ENCODE peak calls at places on chromosomes 6 and 20, in eight cellular contexts. One of them, this sample, is unnamed.

GRCh38 chr6:125375841-125376240 is 74.1 kb upstream of the HDDC2 start:
- DNase-seq in AG09319: no peak
- DNase-seq in B cell: no peak
- DNase-seq in NCI-H1417: no peak
- DNase-seq in effector CD4-positive, alpha-beta T cell: no peak
- DNase-seq in fibroblast of the aortic adventitia: peak
- DNase-seq in activated naive CD4-positive, alpha-beta T cell treated with anti-CD3 and anti-CD28 coated beads, Interleukin-2, amount 50 U/mL, for 16 hours: no peak
- DNase-seq in T follicular helper cell: no peak
- DNase-seq in this sample: no peak

GRCh38 chr6:75818061-75818855 is 69.2 kb downstream of the MYO6 start:
- DNase-seq in T follicular helper cell: no peak
- DNase-seq in activated naive CD4-positive, alpha-beta T cell treated with anti-CD3 and anti-CD28 coated beads, Interleukin-2, amount 50 U/mL, for 16 hours: no peak
- DNase-seq in fibroblast of the aortic adventitia: peak
- DNase-seq in AG09319: no peak
- DNase-seq in NCI-H1417: no peak
- DNase-seq in B cell: no peak
- DNase-seq in effector CD4-positive, alpha-beta T cell: no peak
- DNase-seq in this sample: no peak

GRCh38 chr20:51469578-51470520 is 72.7 kb downstream of the NFATC2 start:
- DNase-seq in AG09319: no peak
- DNase-seq in activated naive CD4-positive, alpha-beta T cell treated with anti-CD3 and anti-CD28 coated beads, Interleukin-2, amount 50 U/mL, for 16 hours: no peak
- DNase-seq in NCI-H1417: peak
- DNase-seq in T follicular helper cell: no peak
- DNase-seq in B cell: no peak
- DNase-seq in fibroblast of the aortic adventitia: no peak
- DNase-seq in effector CD4-positive, alpha-beta T cell: no peak
- DNase-seq in this sample: peak

GRCh38 chr6:7505196-7505699 is 36.2 kb upstream of the DSP start:
- DNase-seq in effector CD4-positive, alpha-beta T cell: no peak
- DNase-seq in T follicular helper cell: no peak
- DNase-seq in fibroblast of the aortic adventitia: peak
- DNase-seq in AG09319: peak
- DNase-seq in activated naive CD4-positive, alpha-beta T cell treated with anti-CD3 and anti-CD28 coated beads, Interleukin-2, amount 50 U/mL, for 16 hours: no peak
- DNase-seq in NCI-H1417: peak
- DNase-seq in B cell: no peak
- DNase-seq in this sample: peak

GRCh38 chr20:43388267-43389081 is 69.2 kb upstream of the SRSF6 start:
- DNase-seq in NCI-H1417: no peak
- DNase-seq in T follicular helper cell: no peak
- DNase-seq in fibroblast of the aortic adventitia: peak
- DNase-seq in effector CD4-positive, alpha-beta T cell: no peak
- DNase-seq in B cell: no peak
- DNase-seq in AG09319: no peak
- DNase-seq in activated naive CD4-positive, alpha-beta T cell treated with anti-CD3 and anti-CD28 coated beads, Interleukin-2, amount 50 U/mL, for 16 hours: no peak
- DNase-seq in this sample: no peak

GRCh38 chr20:50992733-50993457 is 30.0 kb downstream of the KCNG1 start:
- DNase-seq in T follicular helper cell: no peak
- DNase-seq in fibroblast of the aortic adventitia: peak
- DNase-seq in AG09319: peak
- DNase-seq in B cell: no peak
- DNase-seq in effector CD4-positive, alpha-beta T cell: no peak
- DNase-seq in NCI-H1417: no peak
- DNase-seq in activated naive CD4-positive, alpha-beta T cell treated with anti-CD3 and anti-CD28 coated beads, Interleukin-2, amount 50 U/mL, for 16 hours: no peak
- DNase-seq in this sample: peak

GRCh38 chr6:25519856-25520255 is 132.2 kb upstream of the SCGN start:
- DNase-seq in B cell: no peak
- DNase-seq in AG09319: no peak
- DNase-seq in effector CD4-positive, alpha-beta T cell: no peak
- DNase-seq in fibroblast of the aortic adventitia: no peak
- DNase-seq in T follicular helper cell: no peak
- DNase-seq in NCI-H1417: no peak
- DNase-seq in activated naive CD4-positive, alpha-beta T cell treated with anti-CD3 and anti-CD28 coated beads, Interleukin-2, amount 50 U/mL, for 16 hours: no peak
- DNase-seq in this sample: no peak

GRCh38 chr20:49287555-49288249 is 9.8 kb upstream of the ZNFX1 start:
- DNase-seq in fibroblast of the aortic adventitia: peak
- DNase-seq in effector CD4-positive, alpha-beta T cell: no peak
- DNase-seq in NCI-H1417: no peak
- DNase-seq in B cell: no peak
- DNase-seq in T follicular helper cell: no peak
- DNase-seq in activated naive CD4-positive, alpha-beta T cell treated with anti-CD3 and anti-CD28 coated beads, Interleukin-2, amount 50 U/mL, for 16 hours: no peak
- DNase-seq in AG09319: no peak
- DNase-seq in this sample: peak

GRCh38 chr6:157763129-157763893 is 59.7 kb upstream of the SNX9 start:
- DNase-seq in fibroblast of the aortic adventitia: peak
- DNase-seq in effector CD4-positive, alpha-beta T cell: no peak
- DNase-seq in NCI-H1417: peak
- DNase-seq in T follicular helper cell: no peak
- DNase-seq in activated naive CD4-positive, alpha-beta T cell treated with anti-CD3 and anti-CD28 coated beads, Interleukin-2, amount 50 U/mL, for 16 hours: peak
- DNase-seq in B cell: no peak
- DNase-seq in AG09319: no peak
- DNase-seq in this sample: peak

GRCh38 chr6:33073431-33073871 is at the start of gene HLA-DPA1:
- DNase-seq in B cell: peak
- DNase-seq in activated naive CD4-positive, alpha-beta T cell treated with anti-CD3 and anti-CD28 coated beads, Interleukin-2, amount 50 U/mL, for 16 hours: no peak
- DNase-seq in NCI-H1417: no peak
- DNase-seq in fibroblast of the aortic adventitia: peak
- DNase-seq in T follicular helper cell: no peak
- DNase-seq in effector CD4-positive, alpha-beta T cell: peak
- DNase-seq in AG09319: no peak
- DNase-seq in this sample: no peak

GRCh38 chr20:49501917-49502316 is 19.4 kb upstream of the KCNB1 start:
- DNase-seq in B cell: no peak
- DNase-seq in NCI-H1417: no peak
- DNase-seq in activated naive CD4-positive, alpha-beta T cell treated with anti-CD3 and anti-CD28 coated beads, Interleukin-2, amount 50 U/mL, for 16 hours: no peak
- DNase-seq in fibroblast of the aortic adventitia: peak
- DNase-seq in AG09319: no peak
- DNase-seq in T follicular helper cell: no peak
- DNase-seq in effector CD4-positive, alpha-beta T cell: no peak
- DNase-seq in this sample: peak

GRCh38 chr6:31659649-31660223 is 842 bp downstream of the C6orf47 start:
- DNase-seq in AG09319: no peak
- DNase-seq in T follicular helper cell: no peak
- DNase-seq in B cell: peak
- DNase-seq in fibroblast of the aortic adventitia: peak
- DNase-seq in activated naive CD4-positive, alpha-beta T cell treated with anti-CD3 and anti-CD28 coated beads, Interleukin-2, amount 50 U/mL, for 16 hours: no peak
- DNase-seq in effector CD4-positive, alpha-beta T cell: no peak
- DNase-seq in NCI-H1417: no peak
- DNase-seq in this sample: peak

GRCh38 chr6:15441215-15441868 is 195.5 kb downstream of the JARID2 start:
- DNase-seq in NCI-H1417: peak
- DNase-seq in T follicular helper cell: peak
- DNase-seq in fibroblast of the aortic adventitia: peak
- DNase-seq in B cell: peak
- DNase-seq in AG09319: peak
- DNase-seq in effector CD4-positive, alpha-beta T cell: peak
- DNase-seq in activated naive CD4-positive, alpha-beta T cell treated with anti-CD3 and anti-CD28 coated beads, Interleukin-2, amount 50 U/mL, for 16 hours: no peak
- DNase-seq in this sample: peak

GRCh38 chr6:113530769-113531168 is 326.4 kb upstream of the MARCKS start:
- DNase-seq in AG09319: no peak
- DNase-seq in activated naive CD4-positive, alpha-beta T cell treated with anti-CD3 and anti-CD28 coated beads, Interleukin-2, amount 50 U/mL, for 16 hours: no peak
- DNase-seq in effector CD4-positive, alpha-beta T cell: no peak
- DNase-seq in B cell: no peak
- DNase-seq in NCI-H1417: no peak
- DNase-seq in fibroblast of the aortic adventitia: peak
- DNase-seq in T follicular helper cell: no peak
- DNase-seq in this sample: peak

GRCh38 chr20:50408526-50409364 is 101.4 kb upstream of the PTPN1 start:
- DNase-seq in NCI-H1417: no peak
- DNase-seq in T follicular helper cell: no peak
- DNase-seq in B cell: no peak
- DNase-seq in effector CD4-positive, alpha-beta T cell: no peak
- DNase-seq in fibroblast of the aortic adventitia: no peak
- DNase-seq in AG09319: no peak
- DNase-seq in activated naive CD4-positive, alpha-beta T cell treated with anti-CD3 and anti-CD28 coated beads, Interleukin-2, amount 50 U/mL, for 16 hours: no peak
- DNase-seq in this sample: no peak

GRCh38 chr6:76792394-76792793 is 670.9 kb downstream of the HTR1B start:
- DNase-seq in activated naive CD4-positive, alpha-beta T cell treated with anti-CD3 and anti-CD28 coated beads, Interleukin-2, amount 50 U/mL, for 16 hours: no peak
- DNase-seq in effector CD4-positive, alpha-beta T cell: no peak
- DNase-seq in B cell: no peak
- DNase-seq in AG09319: no peak
- DNase-seq in NCI-H1417: no peak
- DNase-seq in fibroblast of the aortic adventitia: no peak
- DNase-seq in T follicular helper cell: no peak
- DNase-seq in this sample: no peak

GRCh38 chr20:62288535-62289105 is 14.2 kb upstream of the ADRM1 start:
- DNase-seq in B cell: no peak
- DNase-seq in activated naive CD4-positive, alpha-beta T cell treated with anti-CD3 and anti-CD28 coated beads, Interleukin-2, amount 50 U/mL, for 16 hours: no peak
- DNase-seq in AG09319: no peak
- DNase-seq in effector CD4-positive, alpha-beta T cell: no peak
- DNase-seq in NCI-H1417: peak
- DNase-seq in fibroblast of the aortic adventitia: no peak
- DNase-seq in T follicular helper cell: no peak
- DNase-seq in this sample: no peak

GRCh38 chr6:43712590-43712989 is 25.0 kb upstream of the MRPS18A start:
- DNase-seq in AG09319: no peak
- DNase-seq in B cell: no peak
- DNase-seq in fibroblast of the aortic adventitia: no peak
- DNase-seq in T follicular helper cell: no peak
- DNase-seq in NCI-H1417: no peak
- DNase-seq in effector CD4-positive, alpha-beta T cell: no peak
- DNase-seq in activated naive CD4-positive, alpha-beta T cell treated with anti-CD3 and anti-CD28 coated beads, Interleukin-2, amount 50 U/mL, for 16 hours: no peak
- DNase-seq in this sample: no peak

GRCh38 chr6:166442131-166442530 is 59.4 kb upstream of the MPC1 start:
- DNase-seq in effector CD4-positive, alpha-beta T cell: no peak
- DNase-seq in T follicular helper cell: no peak
- DNase-seq in AG09319: no peak
- DNase-seq in fibroblast of the aortic adventitia: no peak
- DNase-seq in activated naive CD4-positive, alpha-beta T cell treated with anti-CD3 and anti-CD28 coated beads, Interleukin-2, amount 50 U/mL, for 16 hours: no peak
- DNase-seq in B cell: no peak
- DNase-seq in NCI-H1417: no peak
- DNase-seq in this sample: no peak

GRCh38 chr6:28003661-28004060 is 46.6 kb downstream of the OR2B6 start:
- DNase-seq in effector CD4-positive, alpha-beta T cell: no peak
- DNase-seq in T follicular helper cell: no peak
- DNase-seq in activated naive CD4-positive, alpha-beta T cell treated with anti-CD3 and anti-CD28 coated beads, Interleukin-2, amount 50 U/mL, for 16 hours: no peak
- DNase-seq in B cell: no peak
- DNase-seq in NCI-H1417: no peak
- DNase-seq in AG09319: no peak
- DNase-seq in fibroblast of the aortic adventitia: no peak
- DNase-seq in this sample: no peak

GRCh38 chr20:50008007-50008406 is 25.2 kb downstream of the SNAI1 start:
- DNase-seq in fibroblast of the aortic adventitia: no peak
- DNase-seq in T follicular helper cell: no peak
- DNase-seq in activated naive CD4-positive, alpha-beta T cell treated with anti-CD3 and anti-CD28 coated beads, Interleukin-2, amount 50 U/mL, for 16 hours: no peak
- DNase-seq in NCI-H1417: no peak
- DNase-seq in effector CD4-positive, alpha-beta T cell: no peak
- DNase-seq in B cell: no peak
- DNase-seq in AG09319: no peak
- DNase-seq in this sample: no peak

GRCh38 chr20:5486377-5487054 is 169.8 kb upstream of the PROKR2 start:
- DNase-seq in effector CD4-positive, alpha-beta T cell: no peak
- DNase-seq in fibroblast of the aortic adventitia: no peak
- DNase-seq in B cell: no peak
- DNase-seq in AG09319: no peak
- DNase-seq in T follicular helper cell: no peak
- DNase-seq in NCI-H1417: no peak
- DNase-seq in activated naive CD4-positive, alpha-beta T cell treated with anti-CD3 and anti-CD28 coated beads, Interleukin-2, amount 50 U/mL, for 16 hours: no peak
- DNase-seq in this sample: no peak

GRCh38 chr20:60477958-60478357 is 519.7 kb downstream of the CDH26 start:
- DNase-seq in effector CD4-positive, alpha-beta T cell: no peak
- DNase-seq in activated naive CD4-positive, alpha-beta T cell treated with anti-CD3 and anti-CD28 coated beads, Interleukin-2, amount 50 U/mL, for 16 hours: no peak
- DNase-seq in fibroblast of the aortic adventitia: no peak
- DNase-seq in AG09319: no peak
- DNase-seq in NCI-H1417: no peak
- DNase-seq in B cell: no peak
- DNase-seq in T follicular helper cell: no peak
- DNase-seq in this sample: no peak

GRCh38 chr6:130968486-130968885 is 94.6 kb downstream of the EPB41L2 start:
- DNase-seq in fibroblast of the aortic adventitia: peak
- DNase-seq in B cell: no peak
- DNase-seq in AG09319: no peak
- DNase-seq in effector CD4-positive, alpha-beta T cell: no peak
- DNase-seq in NCI-H1417: no peak
- DNase-seq in activated naive CD4-positive, alpha-beta T cell treated with anti-CD3 and anti-CD28 coated beads, Interleukin-2, amount 50 U/mL, for 16 hours: no peak
- DNase-seq in T follicular helper cell: no peak
- DNase-seq in this sample: no peak

GRCh38 chr6:44779130-44779826 is 391.8 kb downstream of the CDC5L start:
- DNase-seq in effector CD4-positive, alpha-beta T cell: no peak
- DNase-seq in NCI-H1417: no peak
- DNase-seq in B cell: no peak
- DNase-seq in activated naive CD4-positive, alpha-beta T cell treated with anti-CD3 and anti-CD28 coated beads, Interleukin-2, amount 50 U/mL, for 16 hours: no peak
- DNase-seq in T follicular helper cell: no peak
- DNase-seq in AG09319: no peak
- DNase-seq in fibroblast of the aortic adventitia: no peak
- DNase-seq in this sample: no peak

GRCh38 chr6:21935561-21936028 is 342.0 kb downstream of the SOX4 start:
- DNase-seq in NCI-H1417: no peak
- DNase-seq in activated naive CD4-positive, alpha-beta T cell treated with anti-CD3 and anti-CD28 coated beads, Interleukin-2, amount 50 U/mL, for 16 hours: no peak
- DNase-seq in AG09319: peak
- DNase-seq in effector CD4-positive, alpha-beta T cell: no peak
- DNase-seq in fibroblast of the aortic adventitia: peak
- DNase-seq in T follicular helper cell: no peak
- DNase-seq in B cell: no peak
- DNase-seq in this sample: no peak

GRCh38 chr6:37862992-37863391 is 43.5 kb downstream of the ZFAND3 start:
- DNase-seq in T follicular helper cell: no peak
- DNase-seq in effector CD4-positive, alpha-beta T cell: no peak
- DNase-seq in AG09319: no peak
- DNase-seq in B cell: no peak
- DNase-seq in activated naive CD4-positive, alpha-beta T cell treated with anti-CD3 and anti-CD28 coated beads, Interleukin-2, amount 50 U/mL, for 16 hours: no peak
- DNase-seq in NCI-H1417: no peak
- DNase-seq in fibroblast of the aortic adventitia: peak
- DNase-seq in this sample: no peak

GRCh38 chr20:4840831-4841230 is 119.1 kb downstream of the PRND start:
- DNase-seq in fibroblast of the aortic adventitia: no peak
- DNase-seq in effector CD4-positive, alpha-beta T cell: no peak
- DNase-seq in activated naive CD4-positive, alpha-beta T cell treated with anti-CD3 and anti-CD28 coated beads, Interleukin-2, amount 50 U/mL, for 16 hours: no peak
- DNase-seq in T follicular helper cell: no peak
- DNase-seq in B cell: no peak
- DNase-seq in NCI-H1417: peak
- DNase-seq in AG09319: no peak
- DNase-seq in this sample: no peak

GRCh38 chr6:139240161-139241010 is 51.4 kb downstream of the TXLNB start:
- DNase-seq in activated naive CD4-positive, alpha-beta T cell treated with anti-CD3 and anti-CD28 coated beads, Interleukin-2, amount 50 U/mL, for 16 hours: no peak
- DNase-seq in B cell: no peak
- DNase-seq in effector CD4-positive, alpha-beta T cell: no peak
- DNase-seq in NCI-H1417: no peak
- DNase-seq in AG09319: peak
- DNase-seq in T follicular helper cell: no peak
- DNase-seq in fibroblast of the aortic adventitia: peak
- DNase-seq in this sample: peak

GRCh38 chr6:9136141-9136865 is 701.0 kb upstream of the SLC35B3 start:
- DNase-seq in AG09319: no peak
- DNase-seq in B cell: no peak
- DNase-seq in fibroblast of the aortic adventitia: peak
- DNase-seq in activated naive CD4-positive, alpha-beta T cell treated with anti-CD3 and anti-CD28 coated beads, Interleukin-2, amount 50 U/mL, for 16 hours: no peak
- DNase-seq in NCI-H1417: no peak
- DNase-seq in effector CD4-positive, alpha-beta T cell: no peak
- DNase-seq in T follicular helper cell: no peak
- DNase-seq in this sample: no peak

GRCh38 chr6:132270745-132271414 is 130.4 kb downstream of the MOXD1 start:
- DNase-seq in T follicular helper cell: no peak
- DNase-seq in fibroblast of the aortic adventitia: no peak
- DNase-seq in activated naive CD4-positive, alpha-beta T cell treated with anti-CD3 and anti-CD28 coated beads, Interleukin-2, amount 50 U/mL, for 16 hours: no peak
- DNase-seq in NCI-H1417: no peak
- DNase-seq in AG09319: no peak
- DNase-seq in B cell: no peak
- DNase-seq in effector CD4-positive, alpha-beta T cell: no peak
- DNase-seq in this sample: peak

GRCh38 chr20:63697868-63698545 is 1.6 kb downstream of the TNFRSF6B start:
- DNase-seq in fibroblast of the aortic adventitia: no peak
- DNase-seq in T follicular helper cell: no peak
- DNase-seq in NCI-H1417: no peak
- DNase-seq in effector CD4-positive, alpha-beta T cell: no peak
- DNase-seq in AG09319: no peak
- DNase-seq in activated naive CD4-positive, alpha-beta T cell treated with anti-CD3 and anti-CD28 coated beads, Interleukin-2, amount 50 U/mL, for 16 hours: no peak
- DNase-seq in B cell: peak
- DNase-seq in this sample: no peak

GRCh38 chr20:35663516-35663812 is 1.2 kb downstream of the CPNE1 start:
- DNase-seq in NCI-H1417: no peak
- DNase-seq in B cell: no peak
- DNase-seq in activated naive CD4-positive, alpha-beta T cell treated with anti-CD3 and anti-CD28 coated beads, Interleukin-2, amount 50 U/mL, for 16 hours: no peak
- DNase-seq in AG09319: no peak
- DNase-seq in effector CD4-positive, alpha-beta T cell: peak
- DNase-seq in fibroblast of the aortic adventitia: no peak
- DNase-seq in T follicular helper cell: no peak
- DNase-seq in this sample: no peak

GRCh38 chr20:33239418-33239817 is 3.6 kb downstream of the BPIFA1 start:
- DNase-seq in B cell: no peak
- DNase-seq in fibroblast of the aortic adventitia: no peak
- DNase-seq in effector CD4-positive, alpha-beta T cell: no peak
- DNase-seq in T follicular helper cell: no peak
- DNase-seq in activated naive CD4-positive, alpha-beta T cell treated with anti-CD3 and anti-CD28 coated beads, Interleukin-2, amount 50 U/mL, for 16 hours: no peak
- DNase-seq in AG09319: no peak
- DNase-seq in NCI-H1417: no peak
- DNase-seq in this sample: no peak

This sample was measured in endothelial cell of umbilical vein.